ENCODE peak calls at places on chromosomes 7 and 10, in six cellular contexts. One of them, this sample, is unnamed.

GRCh38 chr10:47079177-47079580 is 168.0 kb downstream of the PTPN20 start:
- DNase-seq in A549: no peak
- DNase-seq in brain microvascular endothelial cell: peak; percentile 22
- DNase-seq in IMR-90: peak; percentile 67
- DNase-seq in heart right ventricle: no peak
- DNase-seq in HCT116: no peak
- DNase-seq in this sample: no peak

GRCh38 chr10:89652971-89653370 is 7.9 kb upstream of the PANK1 start:
- DNase-seq in brain microvascular endothelial cell: no peak
- DNase-seq in IMR-90: no peak
- DNase-seq in HCT116: no peak
- DNase-seq in heart right ventricle: no peak
- DNase-seq in A549: no peak
- DNase-seq in this sample: no peak

GRCh38 chr10:47347303-47347675 is 874 bp upstream of the RBP3 start:
- DNase-seq in heart right ventricle: no peak
- DNase-seq in IMR-90: no peak
- DNase-seq in A549: no peak
- DNase-seq in HCT116: no peak
- DNase-seq in brain microvascular endothelial cell: no peak
- DNase-seq in this sample: no peak

GRCh38 chr7:5704534-5704922 is 76.9 kb downstream of the RNF216 start:
- DNase-seq in heart right ventricle: peak; percentile 85
- DNase-seq in IMR-90: peak; percentile 84
- DNase-seq in brain microvascular endothelial cell: peak; percentile 76
- DNase-seq in HCT116: peak; percentile 49
- DNase-seq in A549: peak; percentile 77
- DNase-seq in this sample: no peak

GRCh38 chr7:150898475-150899011 is 46.2 kb downstream of the AOC1 start:
- DNase-seq in heart right ventricle: peak; percentile 74
- DNase-seq in A549: peak; percentile 68
- DNase-seq in IMR-90: peak; percentile 48
- DNase-seq in brain microvascular endothelial cell: peak; percentile 65
- DNase-seq in HCT116: peak; percentile 51
- DNase-seq in this sample: no peak

GRCh38 chr7:79430391-79430790 is 23.1 kb downstream of the MAGI2 start:
- DNase-seq in brain microvascular endothelial cell: no peak
- DNase-seq in A549: no peak
- DNase-seq in heart right ventricle: no peak
- DNase-seq in HCT116: no peak
- DNase-seq in IMR-90: no peak
- DNase-seq in this sample: no peak

GRCh38 chr10:34613491-34613890 is 201.6 kb downstream of the PARD3 start:
- DNase-seq in A549: no peak
- DNase-seq in IMR-90: no peak
- DNase-seq in heart right ventricle: no peak
- DNase-seq in HCT116: no peak
- DNase-seq in brain microvascular endothelial cell: no peak
- DNase-seq in this sample: no peak

GRCh38 chr10:49058341-49059255 is 56.7 kb downstream of the VSTM4 start:
- DNase-seq in heart right ventricle: peak; percentile 53
- DNase-seq in brain microvascular endothelial cell: no peak
- DNase-seq in IMR-90: no peak
- DNase-seq in HCT116: no peak
- DNase-seq in A549: no peak
- DNase-seq in this sample: no peak

GRCh38 chr10:84256510-84257342 is 11.9 kb downstream of the RGR start:
- DNase-seq in A549: peak; percentile 67
- DNase-seq in heart right ventricle: peak; percentile 46
- DNase-seq in IMR-90: peak; percentile 51
- DNase-seq in brain microvascular endothelial cell: peak; percentile 31
- DNase-seq in HCT116: peak; percentile 46
- DNase-seq in this sample: no peak

GRCh38 chr10:110334061-110334656 is 29.4 kb upstream of the SMNDC1 start:
- DNase-seq in heart right ventricle: no peak
- DNase-seq in A549: no peak
- DNase-seq in IMR-90: no peak
- DNase-seq in HCT116: no peak
- DNase-seq in brain microvascular endothelial cell: no peak
- DNase-seq in this sample: no peak

GRCh38 chr10:97000487-97001182 is 168.5 kb downstream of the LCOR start:
- DNase-seq in brain microvascular endothelial cell: no peak
- DNase-seq in heart right ventricle: no peak
- DNase-seq in A549: no peak
- DNase-seq in IMR-90: no peak
- DNase-seq in HCT116: no peak
- DNase-seq in this sample: no peak

GRCh38 chr10:78203915-78204818 is 170.5 kb downstream of the RPS24 start:
- DNase-seq in IMR-90: no peak
- DNase-seq in A549: peak; percentile 34
- DNase-seq in heart right ventricle: peak; percentile 73
- DNase-seq in brain microvascular endothelial cell: no peak
- DNase-seq in HCT116: no peak
- DNase-seq in this sample: no peak

GRCh38 chr7:74372060-74372408 is 81.7 kb upstream of the GTF2IRD1 start:
- DNase-seq in brain microvascular endothelial cell: no peak
- DNase-seq in HCT116: no peak
- DNase-seq in A549: no peak
- DNase-seq in IMR-90: no peak
- DNase-seq in heart right ventricle: no peak
- DNase-seq in this sample: no peak

GRCh38 chr7:18116661-18117060 is 89.0 kb upstream of the PRPS1L1 start:
- DNase-seq in brain microvascular endothelial cell: no peak
- DNase-seq in A549: no peak
- DNase-seq in heart right ventricle: no peak
- DNase-seq in HCT116: no peak
- DNase-seq in IMR-90: no peak
- DNase-seq in this sample: no peak
- H3K27ac ChIP-seq in brain microvascular endothelial cell: no peak overlapping the region
- H3K27ac ChIP-seq in A549: no peak overlapping the region
- H3K27ac ChIP-seq in heart right ventricle: no peak overlapping the region
- H3K27ac ChIP-seq in HCT116: no peak overlapping the region
- H3K27ac ChIP-seq in IMR-90: no peak overlapping the region
- H3K27ac ChIP-seq in this sample: no peak overlapping the region

GRCh38 chr10:76665029-76665428 is 972.6 kb downstream of the KCNMA1 start:
- DNase-seq in brain microvascular endothelial cell: no peak
- DNase-seq in HCT116: no peak
- DNase-seq in heart right ventricle: no peak
- DNase-seq in A549: no peak
- DNase-seq in IMR-90: no peak
- DNase-seq in this sample: no peak

GRCh38 chr10:76668013-76668370 is 969.6 kb downstream of the KCNMA1 start:
- DNase-seq in A549: no peak
- DNase-seq in heart right ventricle: no peak
- DNase-seq in IMR-90: no peak
- DNase-seq in HCT116: no peak
- DNase-seq in brain microvascular endothelial cell: no peak
- DNase-seq in this sample: no peak

DNA sequence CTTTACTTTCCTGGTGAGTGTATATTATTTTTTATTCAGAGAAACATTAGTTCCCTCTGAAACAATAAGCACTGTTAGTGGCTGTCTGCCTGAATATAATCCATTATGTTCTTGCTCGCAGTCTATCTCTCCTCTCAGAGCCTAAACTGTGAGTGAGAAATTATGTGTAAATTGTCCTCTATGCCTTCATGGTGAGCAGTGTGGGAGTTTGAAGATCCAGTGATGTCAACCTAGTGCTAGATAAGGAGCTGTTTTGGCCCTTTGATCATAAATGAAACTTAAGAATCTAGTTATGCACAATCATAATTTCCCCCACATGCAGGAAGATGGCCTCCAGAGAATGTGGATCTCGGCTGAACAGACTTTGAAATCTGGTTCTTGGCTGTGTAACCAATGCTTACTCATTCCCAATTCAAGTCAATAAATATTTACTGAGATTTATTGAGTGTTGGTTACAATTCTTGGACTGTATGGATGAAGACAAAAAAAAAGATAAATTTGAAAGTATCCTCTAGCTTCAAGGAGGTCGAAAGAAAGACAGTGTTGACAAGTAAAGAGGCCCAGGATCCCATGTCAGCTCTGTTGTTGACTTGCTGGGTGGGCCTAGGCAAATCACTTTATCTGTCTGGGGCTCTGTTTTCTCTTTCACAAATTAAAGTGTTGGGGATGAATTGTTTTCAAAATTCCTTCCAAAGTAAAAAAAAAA is 970.1 kb downstream of the KCNMA1 start:
- DNase-seq in brain microvascular endothelial cell: no peak
- DNase-seq in IMR-90: no peak
- DNase-seq in heart right ventricle: no peak
- DNase-seq in A549: no peak
- DNase-seq in HCT116: no peak
- DNase-seq in this sample: no peak
- H3K27ac ChIP-seq in brain microvascular endothelial cell: no peak overlapping the region
- H3K27ac ChIP-seq in IMR-90: no peak overlapping the region
- H3K27ac ChIP-seq in heart right ventricle: no peak overlapping the region
- H3K27ac ChIP-seq in A549: no peak overlapping the region
- H3K27ac ChIP-seq in HCT116: no peak overlapping the region
- H3K27ac ChIP-seq in this sample: no peak overlapping the region

GRCh38 chr7:23804707-23805106 is 94.7 kb downstream of the STK31 start:
- DNase-seq in IMR-90: no peak
- DNase-seq in HCT116: no peak
- DNase-seq in brain microvascular endothelial cell: no peak
- DNase-seq in heart right ventricle: no peak
- DNase-seq in A549: no peak
- DNase-seq in this sample: no peak

GRCh38 chr7:23808421-23808820 is 98.4 kb downstream of the STK31 start:
- DNase-seq in A549: no peak
- DNase-seq in IMR-90: no peak
- DNase-seq in heart right ventricle: no peak
- DNase-seq in brain microvascular endothelial cell: no peak
- DNase-seq in HCT116: no peak
- DNase-seq in this sample: no peak

GRCh38 chr7:23802720-23803397 is 92.8 kb downstream of the STK31 start:
- DNase-seq in brain microvascular endothelial cell: no peak
- DNase-seq in A549: no peak
- DNase-seq in heart right ventricle: no peak
- DNase-seq in HCT116: no peak
- DNase-seq in IMR-90: no peak
- DNase-seq in this sample: no peak
- H3K27ac ChIP-seq in brain microvascular endothelial cell: no peak overlapping the region
- H3K27ac ChIP-seq in A549: no peak overlapping the region
- H3K27ac ChIP-seq in heart right ventricle: no peak overlapping the region
- H3K27ac ChIP-seq in HCT116: no peak overlapping the region
- H3K27ac ChIP-seq in IMR-90: no peak overlapping the region
- H3K27ac ChIP-seq in this sample: no peak overlapping the region

DNA sequence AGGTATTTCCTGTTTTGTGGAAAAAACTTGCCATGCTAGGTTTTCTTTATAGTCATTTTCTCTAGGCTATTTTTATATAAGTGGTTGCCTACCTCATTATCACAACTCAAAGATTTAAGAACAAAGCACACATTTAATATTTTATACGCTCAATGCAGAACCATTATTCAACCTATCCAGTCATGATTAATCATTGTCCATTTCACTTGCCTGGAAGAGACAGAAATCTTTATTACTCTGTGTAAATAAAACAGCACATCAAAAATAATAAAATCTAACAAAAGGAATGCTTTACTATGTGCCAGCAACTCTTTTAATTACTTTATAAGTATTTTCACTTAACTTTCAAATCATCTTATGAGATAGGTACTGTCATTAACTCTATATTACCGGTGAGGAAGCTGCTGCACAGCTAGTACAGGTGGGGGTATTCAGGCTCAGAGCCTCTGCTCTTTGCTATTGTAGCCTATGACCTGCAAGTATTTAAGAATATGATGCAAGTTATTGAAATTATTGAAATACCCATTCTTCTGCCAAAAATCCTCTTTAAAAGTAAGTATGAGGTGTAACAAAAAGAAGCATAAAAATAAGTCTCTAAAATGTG is 16.4 kb upstream of the TAS2R16 start:
- DNase-seq in heart right ventricle: no peak
- DNase-seq in IMR-90: no peak
- DNase-seq in brain microvascular endothelial cell: no peak
- DNase-seq in HCT116: no peak
- DNase-seq in A549: no peak
- DNase-seq in this sample: no peak
- H3K27ac ChIP-seq in heart right ventricle: no peak overlapping the region
- H3K27ac ChIP-seq in IMR-90: no peak overlapping the region
- H3K27ac ChIP-seq in brain microvascular endothelial cell: no peak overlapping the region
- H3K27ac ChIP-seq in HCT116: no peak overlapping the region
- H3K27ac ChIP-seq in A549: no peak overlapping the region
- H3K27ac ChIP-seq in this sample: no peak overlapping the region

DNA sequence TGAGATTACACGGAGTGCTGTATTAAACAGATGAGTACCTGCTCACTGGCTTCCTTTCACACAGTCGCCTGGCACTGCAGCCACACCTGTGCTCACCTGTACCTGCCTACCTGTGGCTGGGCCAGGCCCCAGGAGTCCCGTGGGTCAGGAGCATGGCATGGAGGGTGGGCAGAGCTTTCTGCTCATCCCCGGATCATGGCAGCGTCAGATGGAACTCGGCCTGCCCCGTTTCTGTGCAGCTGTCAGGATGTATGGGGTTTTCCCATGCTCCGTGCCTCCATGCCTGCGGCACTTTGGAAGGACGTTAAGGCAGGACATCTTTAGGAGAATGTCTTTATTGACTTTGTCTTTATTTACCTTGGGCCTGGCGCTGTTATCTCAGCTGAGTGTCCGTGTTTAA is 112.2 kb downstream of the MGMT start:
- DNase-seq in IMR-90: no peak
- DNase-seq in heart right ventricle: no peak
- DNase-seq in brain microvascular endothelial cell: no peak
- DNase-seq in A549: no peak
- DNase-seq in HCT116: no peak
- DNase-seq in this sample: no peak
- H3K27ac ChIP-seq in IMR-90: no peak overlapping the region
- H3K27ac ChIP-seq in heart right ventricle: no peak overlapping the region
- H3K27ac ChIP-seq in brain microvascular endothelial cell: no peak overlapping the region
- H3K27ac ChIP-seq in A549: no peak overlapping the region
- H3K27ac ChIP-seq in HCT116: no peak overlapping the region
- H3K27ac ChIP-seq in this sample: no peak overlapping the region

DNA sequence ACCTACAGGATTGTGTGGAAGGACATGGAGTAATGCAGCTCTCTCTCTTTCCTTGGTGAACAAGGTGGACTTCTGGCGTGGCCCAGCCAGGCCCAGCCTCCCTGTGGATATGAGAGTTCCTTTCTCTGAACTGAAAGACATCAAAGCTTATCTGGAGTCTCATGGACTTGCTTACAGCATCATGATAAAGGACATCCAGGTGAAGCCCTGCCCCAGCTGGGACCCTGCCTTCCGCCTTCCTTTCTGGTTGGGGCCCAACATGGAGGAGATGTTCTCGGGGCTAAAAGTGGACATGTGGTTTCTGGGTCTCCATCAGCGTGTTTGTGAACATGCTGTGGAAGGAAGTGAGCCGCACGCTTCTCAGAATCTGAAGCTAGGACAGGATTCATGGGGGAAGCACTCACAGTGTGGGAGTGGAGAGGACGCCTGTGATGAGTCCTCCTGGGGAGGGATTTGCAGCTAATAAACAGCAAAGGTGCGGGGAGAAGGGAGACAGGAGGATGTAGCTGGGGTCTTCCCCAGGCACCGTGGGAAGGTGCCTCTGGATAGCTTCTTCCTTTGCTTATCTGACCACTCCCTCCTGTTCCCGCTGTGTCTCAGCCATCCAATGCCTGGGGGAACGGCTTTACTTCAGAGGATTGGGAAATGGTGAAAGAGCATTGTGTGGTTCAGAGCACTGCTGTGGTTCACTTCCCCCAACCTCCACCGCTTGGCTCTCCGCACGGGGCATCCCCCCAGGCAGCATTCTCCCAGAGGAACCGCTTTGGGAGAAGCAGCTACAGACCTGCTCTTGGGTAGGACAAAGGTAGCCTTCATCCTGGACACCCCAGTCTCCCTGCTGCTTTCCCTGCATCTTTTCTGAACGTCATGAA is 5.5 kb downstream of the CPA5 start:
- DNase-seq in A549: no peak
- DNase-seq in heart right ventricle: no peak
- DNase-seq in IMR-90: peak; percentile 28
- DNase-seq in HCT116: no peak
- DNase-seq in brain microvascular endothelial cell: no peak
- DNase-seq in this sample: no peak
- H3K27ac ChIP-seq in A549: no peak overlapping the region
- H3K27ac ChIP-seq in heart right ventricle: peak overlapping the region; percentile 52
- H3K27ac ChIP-seq in IMR-90: no peak overlapping the region
- H3K27ac ChIP-seq in HCT116: no peak overlapping the region
- H3K27ac ChIP-seq in brain microvascular endothelial cell: no peak overlapping the region
- H3K27ac ChIP-seq in this sample: no peak overlapping the region

This sample was measured in epithelial cell of prostate.